ENCODE peak calls at places on chromosomes 11 and 22, in four cellular contexts. G is ELF-1; A is NCI-H524; V is stimulated activated CD8-positive, alpha-beta memory T cell treated with anti-CD3 and anti-CD28 coated beads, Interleukin-7, amount 100 ng/mL, for 4 hours. N is an unnamed sample.

GRCh38 chr11:6925636-6926207 is 504 bp upstream of the ZNF215 start:
- DNase-seq in G (peak), A (peak), V (no peak), N (no peak)

GRCh38 chr22:17436981-17437410 is 67.7 kb downstream of the CECR2 start:
- DNase-seq in G (peak), A (no peak), V (no peak), N (no peak)

GRCh38 chr11:102314784-102315183 is 2.5 kb upstream of the BIRC3 start:
- DNase-seq in G (no peak), A (no peak), V (no peak), N (no peak)

GRCh38 chr11:97722721-97723120 is 1298.0 kb upstream of the CNTN5 start:
- DNase-seq in G (peak), A (no peak), V (no peak), N (no peak)

GRCh38 chr11:43735931-43736330 is 55.4 kb downstream of the HSD17B12 start:
- DNase-seq in G (no peak), A (no peak), V (no peak), N (no peak)

GRCh38 chr11:79393362-79394043 is 47.3 kb downstream of the TENM4 start:
- DNase-seq in G (peak), A (peak), V (no peak), N (no peak)

GRCh38 chr22:17077255-17077654 is 7.5 kb upstream of the IL17RA start:
- DNase-seq in G (no peak), A (no peak), V (no peak), N (peak)

GRCh38 chr22:50531546-50532352 is 1.9 kb upstream of the TYMP start:
- DNase-seq in G (peak), A (no peak), V (peak), N (peak)

GRCh38 chr11:115623021-115623451 is 118.8 kb upstream of the CADM1 start:
- DNase-seq in G (peak), A (no peak), V (no peak), N (peak)

GRCh38 chr11:120392299-120392698 is 56.1 kb downstream of the ARHGEF12 start:
- DNase-seq in G (no peak), A (no peak), V (no peak), N (no peak)

GRCh38 chr11:6427516-6427915 is 8.6 kb upstream of the APBB1 start:
- DNase-seq in G (no peak), A (no peak), V (no peak), N (no peak)

GRCh38 chr11:81888391-81888790 is 845.3 kb downstream of the FAM181B start:
- DNase-seq in G (no peak), A (no peak), V (no peak), N (no peak)

GRCh38 chr11:76237914-76238313 is 31.6 kb upstream of the WNT11 start:
- DNase-seq in G (peak), A (peak), V (no peak), N (no peak)

GRCh38 chr11:9304178-9304577 is 10.2 kb downstream of the TMEM41B start:
- DNase-seq in G (no peak), A (no peak), V (no peak), N (no peak)

GRCh38 chr11:108117746-108118371 is 3.5 kb upstream of the ACAT1 start:
- DNase-seq in G (no peak), A (peak), V (no peak), N (no peak)

GRCh38 chr22:21762712-21763581 is 27.4 kb upstream of the YPEL1 start:
- DNase-seq in G (no peak), A (no peak), V (peak), N (no peak)

GRCh38 chr11:12989428-12990242 is 19.5 kb upstream of the RASSF10 start:
- DNase-seq in G (no peak), A (no peak), V (no peak), N (no peak)

GRCh38 chr22:34588893-34589545 is 476.9 kb upstream of the ISX start:
- DNase-seq in G (no peak), A (no peak), V (no peak), N (no peak)

GRCh38 chr22:20084547-20085413 is 4.7 kb downstream of the DGCR8 start:
- DNase-seq in G (peak), A (no peak), V (no peak), N (no peak)

GRCh38 chr11:127789887-127790286 is 789.3 kb upstream of the KIRREL3 start:
- DNase-seq in G (peak), A (no peak), V (no peak), N (peak)

GRCh38 chr11:46383974-46384701 is 2.7 kb downstream of the MDK start:
- DNase-seq in G (no peak), A (no peak), V (no peak), N (no peak)